ENCODE peak calls at places on chromosomes 11 and 22, in seven cellular contexts. One of them, this sample, is unnamed.

GRCh38 chr22:44355688-44356070 is 42.9 kb upstream of the SHISAL1 start:
- DNase-seq in keratinocyte: no peak
- DNase-seq in IMR-90: no peak
- DNase-seq in heart left ventricle: no peak
- DNase-seq in A549: no peak
- DNase-seq in fibroblast of the aortic adventitia: no peak
- DNase-seq in SK-N-SH: no peak
- DNase-seq in this sample: no peak

GRCh38 chr22:30087611-30088010 is 7.3 kb downstream of the HORMAD2 start:
- DNase-seq in keratinocyte: no peak
- DNase-seq in IMR-90: no peak
- DNase-seq in heart left ventricle: no peak
- DNase-seq in A549: no peak
- DNase-seq in fibroblast of the aortic adventitia: no peak
- DNase-seq in SK-N-SH: no peak
- DNase-seq in this sample: no peak

GRCh38 chr22:32542332-32543019 is 67.9 kb downstream of the FBXO7 start:
- DNase-seq in keratinocyte: no peak
- DNase-seq in IMR-90: no peak
- DNase-seq in heart left ventricle: peak; percentile 85
- DNase-seq in A549: no peak
- DNase-seq in fibroblast of the aortic adventitia: peak; percentile 7
- DNase-seq in SK-N-SH: no peak
- DNase-seq in this sample: no peak

GRCh38 chr11:83909579-83909978 is 623.4 kb upstream of the CCDC90B start:
- DNase-seq in keratinocyte: no peak
- DNase-seq in IMR-90: no peak
- DNase-seq in heart left ventricle: no peak
- DNase-seq in A549: no peak
- DNase-seq in fibroblast of the aortic adventitia: no peak
- DNase-seq in SK-N-SH: no peak
- DNase-seq in this sample: no peak

GRCh38 chr11:134561348-134561720 is 149.3 kb upstream of the B3GAT1 start:
- DNase-seq in keratinocyte: no peak
- DNase-seq in IMR-90: no peak
- DNase-seq in heart left ventricle: no peak
- DNase-seq in A549: no peak
- DNase-seq in fibroblast of the aortic adventitia: no peak
- DNase-seq in SK-N-SH: peak; percentile 46
- DNase-seq in this sample: no peak

GRCh38 chr11:103618532-103618931 is 417.9 kb upstream of the DDI1 start:
- DNase-seq in keratinocyte: no peak
- DNase-seq in IMR-90: peak; percentile 83
- DNase-seq in heart left ventricle: no peak
- DNase-seq in A549: no peak
- DNase-seq in fibroblast of the aortic adventitia: peak; percentile 83
- DNase-seq in SK-N-SH: peak; percentile 19
- DNase-seq in this sample: no peak

GRCh38 chr11:45698777-45699497 is 33.5 kb upstream of the CHST1 start:
- DNase-seq in keratinocyte: no peak
- DNase-seq in IMR-90: no peak
- DNase-seq in heart left ventricle: no peak
- DNase-seq in A549: no peak
- DNase-seq in fibroblast of the aortic adventitia: no peak
- DNase-seq in SK-N-SH: no peak
- DNase-seq in this sample: no peak

GRCh38 chr11:72553748-72554147 is 119.4 kb upstream of the CLPB start:
- DNase-seq in keratinocyte: no peak
- DNase-seq in IMR-90: no peak
- DNase-seq in heart left ventricle: no peak
- DNase-seq in A549: peak; percentile 35
- DNase-seq in fibroblast of the aortic adventitia: no peak
- DNase-seq in SK-N-SH: no peak
- DNase-seq in this sample: no peak

GRCh38 chr11:62713343-62713742 is 5.9 kb downstream of the GNG3 start:
- DNase-seq in keratinocyte: no peak
- DNase-seq in IMR-90: no peak
- DNase-seq in heart left ventricle: no peak
- DNase-seq in A549: peak; percentile 58
- DNase-seq in fibroblast of the aortic adventitia: no peak
- DNase-seq in SK-N-SH: no peak
- DNase-seq in this sample: no peak

GRCh38 chr11:19890308-19890707 is 177.7 kb downstream of the NAV2 start:
- DNase-seq in keratinocyte: no peak
- DNase-seq in IMR-90: peak; percentile 88
- DNase-seq in heart left ventricle: no peak
- DNase-seq in A549: peak; percentile 8
- DNase-seq in fibroblast of the aortic adventitia: peak; percentile 82
- DNase-seq in SK-N-SH: no peak
- DNase-seq in this sample: peak; percentile 70

GRCh38 chr11:17601206-17602075 is 54.4 kb downstream of the OTOG start:
- DNase-seq in keratinocyte: no peak
- DNase-seq in IMR-90: no peak
- DNase-seq in heart left ventricle: no peak
- DNase-seq in A549: no peak
- DNase-seq in fibroblast of the aortic adventitia: no peak
- DNase-seq in SK-N-SH: no peak
- DNase-seq in this sample: no peak

GRCh38 chr11:117950999-117951961 is 22.1 kb upstream of the TMPRSS13 start:
- DNase-seq in keratinocyte: no peak
- DNase-seq in IMR-90: no peak
- DNase-seq in heart left ventricle: no peak
- DNase-seq in A549: no peak
- DNase-seq in fibroblast of the aortic adventitia: no peak
- DNase-seq in SK-N-SH: no peak
- DNase-seq in this sample: no peak

GRCh38 chr11:88886796-88887195 is 179.0 kb downstream of the GRM5 start:
- DNase-seq in keratinocyte: no peak
- DNase-seq in IMR-90: peak; percentile 46
- DNase-seq in heart left ventricle: no peak
- DNase-seq in A549: peak; percentile 57
- DNase-seq in fibroblast of the aortic adventitia: peak; percentile 71
- DNase-seq in SK-N-SH: peak; percentile 4
- DNase-seq in this sample: peak; percentile 54

GRCh38 chr11:278001-278951 is at the start of gene NLRP6:
- DNase-seq in keratinocyte: no peak
- DNase-seq in IMR-90: no peak
- DNase-seq in heart left ventricle: no peak
- DNase-seq in A549: no peak
- DNase-seq in fibroblast of the aortic adventitia: no peak
- DNase-seq in SK-N-SH: peak; percentile 36
- DNase-seq in this sample: no peak

GRCh38 chr11:75430692-75431532 is 2.1 kb downstream of the KLHL35 start:
- DNase-seq in keratinocyte: no peak
- DNase-seq in IMR-90: no peak
- DNase-seq in heart left ventricle: peak; percentile 13
- DNase-seq in A549: no peak
- DNase-seq in fibroblast of the aortic adventitia: no peak
- DNase-seq in SK-N-SH: peak; percentile 51
- DNase-seq in this sample: no peak

GRCh38 chr11:104130161-104130560 is 33.8 kb downstream of the PDGFD start:
- DNase-seq in keratinocyte: no peak
- DNase-seq in IMR-90: no peak
- DNase-seq in heart left ventricle: no peak
- DNase-seq in A549: no peak
- DNase-seq in fibroblast of the aortic adventitia: no peak
- DNase-seq in SK-N-SH: no peak
- DNase-seq in this sample: no peak

GRCh38 chr11:102666331-102666957 is 39.1 kb downstream of the MMP27 start:
- DNase-seq in keratinocyte: no peak
- DNase-seq in IMR-90: peak; percentile 60
- DNase-seq in heart left ventricle: no peak
- DNase-seq in A549: peak; percentile 46
- DNase-seq in fibroblast of the aortic adventitia: peak; percentile 67
- DNase-seq in SK-N-SH: peak; percentile 34
- DNase-seq in this sample: no peak

GRCh38 chr11:16154715-16155396 is 201.5 kb downstream of the SOX6 start:
- DNase-seq in keratinocyte: peak; percentile 42
- DNase-seq in IMR-90: no peak
- DNase-seq in heart left ventricle: no peak
- DNase-seq in A549: peak; percentile 79
- DNase-seq in fibroblast of the aortic adventitia: no peak
- DNase-seq in SK-N-SH: no peak
- DNase-seq in this sample: no peak

DNA sequence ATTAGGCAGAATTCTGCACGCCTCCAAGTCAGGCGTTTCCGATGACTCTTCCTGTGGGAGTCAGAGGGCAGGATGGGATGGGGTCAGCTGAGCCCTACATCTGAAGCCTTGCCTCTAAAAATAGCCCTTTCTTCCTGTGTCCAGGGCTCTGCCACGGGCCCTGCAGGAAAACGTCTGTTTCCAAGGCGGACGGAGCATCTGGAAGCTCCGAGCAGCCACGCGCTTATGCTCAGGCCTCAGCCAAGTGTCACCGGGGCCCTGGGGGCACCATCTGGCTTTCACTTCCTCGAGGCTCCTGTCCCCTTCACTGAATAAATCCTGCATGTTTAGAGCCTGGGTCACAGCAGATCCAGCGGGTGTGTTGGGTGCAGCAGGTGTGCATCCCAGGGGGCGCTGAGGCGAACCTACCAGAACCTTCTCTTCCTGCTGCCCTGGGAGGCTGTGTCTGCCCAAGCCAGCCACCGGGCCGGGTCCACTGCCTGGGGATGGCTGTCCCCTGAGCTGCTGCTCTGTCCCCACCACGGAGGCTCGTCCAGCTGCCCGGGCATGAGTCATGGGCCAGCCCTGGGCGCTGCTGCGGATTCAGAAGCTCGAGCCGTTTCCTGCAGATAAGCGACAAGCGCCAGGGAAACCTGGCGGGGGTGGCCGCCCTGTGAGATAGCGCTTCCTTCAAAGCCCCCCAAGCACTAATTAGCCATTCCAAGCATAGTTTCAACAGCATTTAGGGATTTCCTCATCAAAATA is 32.0 kb upstream of the LINC01488 start:
- DNase-seq in keratinocyte: no peak
- DNase-seq in IMR-90: peak; percentile 47
- DNase-seq in heart left ventricle: peak; percentile 88
- DNase-seq in A549: no peak
- DNase-seq in fibroblast of the aortic adventitia: peak; percentile 15
- DNase-seq in SK-N-SH: peak; percentile 90
- DNase-seq in this sample: peak; percentile 52
- H3K4me3 ChIP-seq in keratinocyte: no peak overlapping the region
- H3K4me3 ChIP-seq in IMR-90: no peak overlapping the region
- H3K4me3 ChIP-seq in heart left ventricle: no peak overlapping the region
- H3K4me3 ChIP-seq in A549: no peak overlapping the region
- H3K4me3 ChIP-seq in fibroblast of the aortic adventitia: no peak overlapping the region
- H3K4me3 ChIP-seq in SK-N-SH: no peak overlapping the region
- H3K4me3 ChIP-seq in this sample: no peak overlapping the region

GRCh38 chr22:24996420-24996952 is 44.0 kb downstream of the KIAA1671 start:
- DNase-seq in keratinocyte: no peak
- DNase-seq in IMR-90: no peak
- DNase-seq in heart left ventricle: peak; percentile 53
- DNase-seq in A549: peak; percentile 63
- DNase-seq in fibroblast of the aortic adventitia: peak; percentile 61
- DNase-seq in SK-N-SH: peak; percentile 44
- DNase-seq in this sample: no peak

GRCh38 chr22:24992946-24993345 is 40.4 kb downstream of the KIAA1671 start:
- DNase-seq in keratinocyte: no peak
- DNase-seq in IMR-90: no peak
- DNase-seq in heart left ventricle: no peak
- DNase-seq in A549: no peak
- DNase-seq in fibroblast of the aortic adventitia: no peak
- DNase-seq in SK-N-SH: no peak
- DNase-seq in this sample: no peak

GRCh38 chr22:24994070-24994763 is 41.7 kb downstream of the KIAA1671 start:
- DNase-seq in keratinocyte: peak; percentile 92
- DNase-seq in IMR-90: no peak
- DNase-seq in heart left ventricle: no peak
- DNase-seq in A549: peak; percentile 52
- DNase-seq in fibroblast of the aortic adventitia: peak; percentile 62
- DNase-seq in SK-N-SH: no peak
- DNase-seq in this sample: no peak

GRCh38 chr22:24997023-24997422 is 44.5 kb downstream of the KIAA1671 start:
- DNase-seq in keratinocyte: no peak
- DNase-seq in IMR-90: no peak
- DNase-seq in heart left ventricle: no peak
- DNase-seq in A549: no peak
- DNase-seq in fibroblast of the aortic adventitia: no peak
- DNase-seq in SK-N-SH: no peak
- DNase-seq in this sample: no peak

DNA sequence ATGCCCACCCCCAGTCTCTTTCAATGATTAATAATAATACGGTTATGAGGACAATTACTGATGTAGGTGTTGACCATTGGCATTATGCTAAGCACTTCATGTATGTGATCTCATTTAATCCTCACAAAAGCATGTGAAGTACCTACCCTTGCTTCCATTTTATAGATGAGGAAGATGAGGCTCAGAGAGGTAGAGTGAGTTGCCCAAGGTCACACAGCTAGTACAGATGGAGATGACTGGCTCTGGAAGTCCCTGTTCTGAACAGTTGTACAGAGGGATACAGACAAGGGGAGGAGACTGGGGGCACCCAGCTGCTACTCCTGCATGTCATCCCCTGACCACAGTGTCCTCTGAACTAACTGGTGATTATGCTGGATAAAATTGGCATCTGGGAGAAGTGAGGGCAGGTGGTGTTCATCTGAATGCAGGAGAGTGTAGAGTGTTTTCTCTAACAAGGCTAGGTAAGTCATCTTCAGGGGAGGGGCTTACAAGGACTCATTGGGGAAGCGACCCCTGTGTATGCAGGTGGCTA is 43.2 kb downstream of the KIAA1671 start:
- DNase-seq in keratinocyte: no peak
- DNase-seq in IMR-90: no peak
- DNase-seq in heart left ventricle: no peak
- DNase-seq in A549: no peak
- DNase-seq in fibroblast of the aortic adventitia: no peak
- DNase-seq in SK-N-SH: no peak
- DNase-seq in this sample: no peak
- TF ChIP-seq CTCF in keratinocyte: no peak
- TF ChIP-seq CTCF in IMR-90: no peak
- TF ChIP-seq CTCF in heart left ventricle: no peak
- TF ChIP-seq CTCF in A549: no peak
- TF ChIP-seq CTCF in fibroblast of the aortic adventitia: no peak
- TF ChIP-seq CTCF in SK-N-SH: no peak
- TF ChIP-seq CTCF in this sample: no peak

GRCh38 chr11:64876226-64876750 is 2.1 kb downstream of the EHD1 start:
- DNase-seq in keratinocyte: no peak
- DNase-seq in IMR-90: no peak
- DNase-seq in heart left ventricle: peak; percentile 30
- DNase-seq in A549: no peak
- DNase-seq in fibroblast of the aortic adventitia: no peak
- DNase-seq in SK-N-SH: no peak
- DNase-seq in this sample: no peak
- H3K4me3 ChIP-seq in keratinocyte: peak overlapping the region; percentile 85
- H3K4me3 ChIP-seq in IMR-90: peak overlapping the region; percentile 95
- H3K4me3 ChIP-seq in heart left ventricle: peak overlapping the region; percentile 96
- H3K4me3 ChIP-seq in A549: peak overlapping the region; percentile 90
- H3K4me3 ChIP-seq in fibroblast of the aortic adventitia: peak overlapping the region; percentile 97
- H3K4me3 ChIP-seq in SK-N-SH: peak overlapping the region; percentile 96
- H3K4me3 ChIP-seq in this sample: peak overlapping the region; percentile 85

DNA sequence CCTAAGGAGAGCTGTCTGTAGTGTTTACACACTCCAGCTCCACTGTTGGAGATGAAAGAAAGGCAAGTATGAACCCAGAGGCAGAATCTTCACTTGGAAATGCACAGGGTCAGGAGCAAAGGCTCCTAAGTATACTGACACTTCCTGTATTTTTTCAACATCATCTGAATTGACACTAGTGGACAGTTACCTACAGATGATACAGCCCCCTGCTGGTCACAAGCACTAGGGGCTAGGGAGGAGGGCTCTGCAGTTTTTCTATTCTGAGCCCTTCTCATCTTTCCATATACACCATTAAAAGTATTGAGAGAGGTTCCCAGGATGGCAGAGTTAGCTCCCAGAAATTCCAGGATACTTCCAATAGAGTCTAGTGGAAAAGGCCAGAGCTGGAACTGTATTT is 290.3 kb upstream of the API5 start:
- DNase-seq in keratinocyte: no peak
- DNase-seq in IMR-90: no peak
- DNase-seq in heart left ventricle: peak; percentile 21
- DNase-seq in A549: peak; percentile 15
- DNase-seq in fibroblast of the aortic adventitia: no peak
- DNase-seq in SK-N-SH: peak; percentile 41
- DNase-seq in this sample: no peak
- TF ChIP-seq CTCF in keratinocyte: no peak
- TF ChIP-seq CTCF in IMR-90: no peak
- TF ChIP-seq CTCF in heart left ventricle: peak; percentile 34
- TF ChIP-seq CTCF in A549: no peak
- TF ChIP-seq CTCF in fibroblast of the aortic adventitia: no peak
- TF ChIP-seq CTCF in SK-N-SH: no peak
- TF ChIP-seq CTCF in this sample: no peak